ENCODE peak calls at places on chromosomes 2 and 18, in six cellular contexts. D, G, M, N, B and L are unnamed samples.

GRCh38 chr2:10519067-10519740 is 71.1 kb upstream of the ODC1 start:
- DNase-seq in N (no peak), B (no peak), M (no peak), G (no peak), D (no peak), L (no peak)

GRCh38 chr18:9531791-9532410 is 56.6 kb downstream of the RALBP1 start:
- DNase-seq in G (no peak), N (no peak), D (no peak), B (no peak), M (no peak), L (no peak)

GRCh38 chr2:61978522-61978921 is 73.0 kb downstream of the COMMD1 start:
- DNase-seq in M (peak), B (no peak), N (no peak), D (no peak), G (no peak), L (no peak)

GRCh38 chr2:121036226-121036692 is 248.7 kb downstream of the TFCP2L1 start:
- DNase-seq in B (no peak), G (no peak), N (no peak), M (no peak), D (no peak), L (no peak)

GRCh38 chr2:29977284-29977683 is 55.9 kb upstream of the ALK start:
- DNase-seq in B (no peak), D (no peak), G (no peak), N (no peak), M (no peak), L (no peak)

GRCh38 chr18:5543036-5543671 is 643 bp downstream of the EPB41L3 start:
- DNase-seq in M (no peak), B (no peak), D (no peak), G (peak), N (peak), L (no peak)

GRCh38 chr2:236711440-236711839 is 141.8 kb downstream of the ACKR3 start:
- DNase-seq in G (no peak), N (no peak), B (peak), M (no peak), D (peak), L (no peak)

GRCh38 chr2:128412181-128412871 is 93.7 kb upstream of the HS6ST1 start:
- DNase-seq in B (no peak), G (no peak), M (no peak), N (peak), D (no peak), L (no peak)

GRCh38 chr2:125224188-125224587 is 1199.1 kb downstream of the CNTNAP5 start:
- DNase-seq in D (no peak), M (no peak), B (no peak), N (no peak), G (no peak), L (no peak)

GRCh38 chr2:213042262-213042661 is 109.2 kb downstream of the IKZF2 start:
- DNase-seq in G (no peak), B (no peak), M (no peak), D (no peak), N (no peak), L (no peak)

GRCh38 chr18:76260941-76261472 is 234.0 kb downstream of the ZNF516 start:
- DNase-seq in G (peak), N (no peak), B (no peak), M (no peak), D (no peak), L (no peak)

GRCh38 chr2:122070241-122070731 is 314.8 kb downstream of the TSN start:
- DNase-seq in M (no peak), N (no peak), D (no peak), B (no peak), G (peak), L (no peak)

GRCh38 chr2:133561045-133561852 is 7.0 kb downstream of the NCKAP5 start:
- DNase-seq in M (peak), B (no peak), G (peak), D (peak), N (no peak), L (no peak)

GRCh38 chr2:166343467-166343866 is 32.3 kb downstream of the SCN9A start:
- DNase-seq in M (peak), D (peak), N (no peak), B (no peak), G (peak), L (no peak)

GRCh38 chr2:122516775-122517174 is 761.3 kb downstream of the TSN start:
- DNase-seq in N (no peak), B (no peak), D (peak), M (no peak), G (no peak), L (no peak)

GRCh38 chr2:239369631-239370161 is 31.1 kb downstream of the HDAC4 start:
- DNase-seq in G (no peak), B (no peak), N (no peak), D (peak), M (peak), L (peak)

GRCh38 chr2:230873670-230874401 is 9.1 kb downstream of the ITM2C start:
- DNase-seq in M (peak), B (no peak), G (no peak), N (no peak), D (no peak), L (peak)

GRCh38 chr2:135985018-135985825 is at the start of gene DARS1:
- DNase-seq in G (peak), B (peak), M (peak), N (peak), D (peak), L (peak)

GRCh38 chr2:187618813-187619212 is 64.6 kb upstream of the TFPI start:
- DNase-seq in B (no peak), D (peak), M (no peak), N (no peak), G (peak), L (no peak)

GRCh38 chr2:233115121-233115520 is 55.0 kb downstream of the INPP5D start:
- DNase-seq in N (no peak), M (no peak), B (no peak), D (no peak), G (no peak), L (no peak)

GRCh38 chr2:201515573-201516246 is 64.2 kb downstream of the STRADB start:
- DNase-seq in G (no peak), M (no peak), N (no peak), D (no peak), B (no peak), L (no peak)

DNA sequence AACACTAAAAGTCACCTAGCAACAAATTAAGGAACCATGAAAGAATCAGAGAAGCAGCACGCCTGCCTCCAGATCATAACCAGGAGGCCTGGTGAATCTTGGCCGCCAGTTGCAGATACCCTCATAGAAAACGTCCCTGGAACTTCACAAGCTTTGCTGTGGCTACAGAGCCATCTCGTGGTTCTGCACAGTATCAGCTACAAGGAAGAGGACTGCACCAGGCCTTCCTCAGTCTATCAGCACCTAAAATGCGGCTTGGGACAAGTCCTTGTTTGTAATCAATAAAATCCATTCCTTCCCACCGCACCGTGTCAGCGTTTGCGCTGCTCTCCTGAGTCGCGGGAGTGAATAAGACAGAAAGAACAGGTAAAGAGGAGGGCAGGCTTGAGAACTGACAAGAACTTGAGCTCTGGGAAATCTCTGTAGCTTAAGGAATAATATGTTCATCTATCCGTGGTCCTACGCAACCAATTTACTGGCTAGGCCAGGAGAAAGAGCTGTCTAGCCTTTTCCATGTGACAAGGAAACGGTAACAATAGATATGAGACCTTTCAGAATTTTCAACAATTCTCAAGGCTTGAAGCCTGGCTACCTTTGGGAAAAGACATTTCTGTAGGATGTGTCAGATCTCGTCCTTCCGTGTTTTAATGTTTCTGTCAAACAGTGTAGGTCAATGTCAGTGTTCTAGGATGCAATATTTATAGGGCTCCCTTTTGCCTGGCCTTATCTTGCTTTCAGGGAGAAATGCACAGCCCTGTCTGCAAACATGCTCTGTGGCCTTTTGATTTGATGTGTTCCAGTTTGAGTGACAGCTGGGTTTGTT is 128.5 kb upstream of the RAB12 start:
- DNase-seq in M (peak), B (no peak), N (peak), D (peak), G (peak), L (no peak)
- TF ChIP-seq CTCF in M (peak), B (peak), N (peak), D (peak), G (peak), L (no peak)

GRCh38 chr2:105344704-105345345 is 7.5 kb downstream of the C2orf49 start:
- DNase-seq in M (peak), B (peak), N (no peak), D (peak), G (peak), L (no peak)
- TF ChIP-seq CTCF in M (peak), B (peak), N (peak), D (peak), G (peak), L (no peak)

DNA sequence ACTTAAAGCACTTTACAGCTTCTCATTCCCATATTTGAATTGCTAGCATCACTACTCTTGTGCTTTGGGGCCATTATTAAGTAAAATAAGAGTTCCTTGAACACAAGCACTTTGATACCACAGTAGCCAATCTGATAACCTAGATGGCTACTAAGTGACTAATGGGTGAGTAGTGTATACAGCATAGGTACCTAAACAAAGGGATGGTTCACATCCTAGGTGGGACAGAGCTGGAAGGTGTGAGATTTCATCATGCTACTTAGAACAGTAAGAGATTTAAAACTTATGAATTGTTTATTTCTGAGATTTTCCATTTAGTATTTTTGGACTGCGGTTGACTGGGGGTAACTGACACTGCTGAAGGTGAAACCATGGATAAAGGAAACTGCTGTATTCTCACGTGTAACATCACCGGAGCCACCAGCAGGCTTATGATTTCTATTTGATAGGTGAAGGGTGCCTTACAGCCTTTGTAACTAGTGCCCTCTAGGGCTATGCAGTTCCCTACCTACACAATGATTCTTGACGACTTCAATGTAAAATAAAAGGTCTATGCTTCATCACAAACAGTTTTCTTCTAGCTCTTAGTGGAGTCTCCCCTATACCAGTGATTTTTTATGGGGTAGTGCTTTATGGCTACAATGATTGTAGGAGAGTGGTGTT is 22.1 kb upstream of the CRIM1 start:
- DNase-seq in N (no peak), B (peak), D (peak), G (no peak), M (no peak), L (no peak)
- TF ChIP-seq CTCF in N (no peak), B (no peak), D (peak), G (peak), M (peak), L (no peak)

GRCh38 chr18:13836559-13836958 is 12.6 kb downstream of the MC5R start:
- DNase-seq in G (no peak), B (no peak), D (no peak), M (no peak), N (no peak), L (no peak)

GRCh38 chr18:13826209-13826608 is 2.3 kb downstream of the MC5R start:
- DNase-seq in M (no peak), D (no peak), G (no peak), B (no peak), N (no peak), L (no peak)

GRCh38 chr18:13834501-13835015 is 10.6 kb downstream of the MC5R start:
- DNase-seq in M (no peak), N (no peak), B (peak), D (no peak), G (no peak), L (no peak)

GRCh38 chr18:13835202-13835601 is 11.3 kb downstream of the MC5R start:
- DNase-seq in B (no peak), D (no peak), G (peak), N (no peak), M (no peak), L (no peak)

GRCh38 chr18:13831864-13832508 is 8.0 kb downstream of the MC5R start:
- DNase-seq in B (peak), G (peak), M (no peak), N (no peak), D (no peak), L (no peak)
- TF ChIP-seq CTCF in B (peak), G (peak), M (peak), N (peak), D (no peak), L (no peak)